ENCODE peak calls at places on chromosomes 7 and 10, in eight cellular contexts. A is C1 segment of cervical spinal cord; D is endothelial cell; K is esophagus muscularis mucosa; I is NCI-H1694; E is coronary artery; C is stimulated activated naive CD8-positive, alpha-beta T cell treated with anti-CD3 and anti-CD28 coated beads, Interleukin-15, Interleukin-2, amounts not matched to agents 100 U/mL and 50 U/mL, for 24 hours; Y is stimulated activated CD8-positive, alpha-beta memory T cell treated with anti-CD3 and anti-CD28 coated beads, Interleukin-15, amount 100 ng/mL, for 24 hours. V is an unnamed sample.

GRCh38 chr10:6115411-6115800 is 26.6 kb downstream of the RBM17 start:
- DNase-seq in Y (no peak), C (no peak), I (no peak), D (no peak), A (no peak), E (no peak), K (no peak), V (no peak)

GRCh38 chr7:141416691-141417268 is 134.4 kb upstream of the AGK start:
- DNase-seq in E (no peak), I (no peak), D (no peak), C (no peak), Y (no peak), A (no peak), K (no peak), V (no peak)

GRCh38 chr7:150753826-150754603 is 16.8 kb downstream of the GIMAP5 start:
- DNase-seq in Y (no peak), A (no peak), I (peak; percentile 52), E (no peak), K (no peak), D (no peak), C (peak; percentile 39), V (no peak)

GRCh38 chr7:123714296-123715080 is 34.3 kb downstream of the WASL start:
- DNase-seq in I (no peak), E (no peak), K (no peak), Y (no peak), D (no peak), C (no peak), A (no peak), V (no peak)

GRCh38 chr7:83271212-83272099 is 108.8 kb upstream of the PCLO start:
- DNase-seq in E (no peak), D (no peak), I (peak; percentile 42), A (no peak), C (no peak), K (no peak), Y (no peak), V (no peak)

GRCh38 chr10:27258838-27259532 is 18.4 kb upstream of the ACBD5 start:
- DNase-seq in C (peak; percentile 44), I (no peak), D (peak; percentile 37), A (no peak), Y (no peak), E (no peak), K (no peak), V (no peak)

GRCh38 chr10:72490951-72491350 is 134.9 kb downstream of the MICU1 start:
- DNase-seq in E (no peak), D (no peak), Y (no peak), K (no peak), I (no peak), C (no peak), A (no peak), V (no peak)

GRCh38 chr7:45174966-45175765 is 17.6 kb downstream of the RAMP3 start:
- DNase-seq in A (no peak), K (no peak), D (no peak), I (no peak), C (no peak), Y (no peak), E (peak; percentile 70), V (no peak)

GRCh38 chr7:28078036-28078901 is 102.3 kb downstream of the JAZF1 start:
- DNase-seq in E (no peak), A (no peak), C (peak; percentile 54), Y (no peak), D (peak; percentile 41), K (no peak), I (peak; percentile 29), V (no peak)

GRCh38 chr10:70926215-70927000 is 38.0 kb upstream of the PCBD1 start:
- DNase-seq in C (no peak), Y (no peak), K (no peak), I (no peak), D (no peak), E (no peak), A (no peak), V (no peak)

GRCh38 chr7:39825391-39825790 is 124.7 kb upstream of the CDK13 start:
- DNase-seq in E (no peak), A (no peak), I (no peak), Y (no peak), C (no peak), D (no peak), K (peak; percentile 37), V (no peak)

GRCh38 chr7:6290345-6290744 is 17.9 kb upstream of the CYTH3 start:
- DNase-seq in E (no peak), Y (no peak), D (no peak), C (no peak), A (no peak), I (no peak), K (no peak), V (no peak)

GRCh38 chr10:80191589-80192270 is 13.6 kb downstream of the ANXA11 start:
- DNase-seq in I (no peak), K (no peak), Y (no peak), D (no peak), C (peak; percentile 29), A (no peak), E (no peak), V (no peak)

GRCh38 chr7:138460649-138461607 is 869 bp downstream of the TRIM24 start:
- DNase-seq in I (no peak), D (peak; percentile 62), E (peak; percentile 75), C (peak; percentile 72), K (no peak), Y (peak; percentile 37), A (no peak), V (no peak)

GRCh38 chr7:18902892-18903291 is 214.5 kb downstream of the TWIST1 start:
- DNase-seq in I (no peak), A (no peak), E (no peak), C (no peak), D (no peak), Y (no peak), K (no peak), V (no peak)

GRCh38 chr7:12210179-12211053 is 678 bp upstream of the TMEM106B start:
- DNase-seq in E (no peak), A (peak; percentile 53), Y (peak; percentile 5), C (no peak), K (no peak), I (no peak), D (no peak), V (no peak)

GRCh38 chr7:30799206-30799975 is 28.2 kb downstream of the MINDY4 start:
- DNase-seq in Y (no peak), A (no peak), D (no peak), E (peak; percentile 90), K (peak; percentile 94), C (peak; percentile 9), I (peak; percentile 36), V (peak; percentile 80)

GRCh38 chr7:42831051-42831952 is 80.6 kb downstream of the C7orf25 start:
- DNase-seq in I (no peak), Y (no peak), K (no peak), A (no peak), E (no peak), C (no peak), D (peak; percentile 28), V (no peak)

GRCh38 chr7:93943816-93944540 is 22.4 kb downstream of the GNG11 start:
- DNase-seq in I (no peak), E (no peak), D (no peak), C (no peak), K (no peak), Y (no peak), A (no peak), V (no peak)

GRCh38 chr10:61465216-61465496 is 12.0 kb upstream of the TMEM26 start:
- DNase-seq in D (no peak), Y (no peak), I (no peak), A (no peak), E (no peak), C (no peak), K (no peak), V (no peak)

GRCh38 chr10:32317795-32318194 is 29.2 kb downstream of the EPC1 start:
- DNase-seq in Y (no peak), C (no peak), I (no peak), K (no peak), A (no peak), D (no peak), E (no peak), V (no peak)

GRCh38 chr10:99619851-99620712 is at the start of gene SLC25A28:
- DNase-seq in E (peak; percentile 98), D (peak; percentile 89), K (peak; percentile 99), I (peak; percentile 98), A (peak; percentile 99), C (peak; percentile 93), Y (peak; percentile 67), V (peak; percentile 100)

GRCh38 chr10:133592716-133593115 is 27.3 kb upstream of the SYCE1 start:
- DNase-seq in D (no peak), E (no peak), C (no peak), A (no peak), Y (no peak), I (no peak), K (peak; percentile 88), V (no peak)

GRCh38 chr7:77561354-77561753 is 24.3 kb downstream of the PTPN12 start:
- DNase-seq in K (no peak), C (no peak), E (no peak), Y (no peak), D (no peak), I (no peak), A (no peak), V (no peak)

GRCh38 chr7:47383064-47383463 is 198.8 kb downstream of the TNS3 start:
- DNase-seq in Y (no peak), I (no peak), K (no peak), C (no peak), E (no peak), D (no peak), A (no peak), V (peak; percentile 51)

GRCh38 chr10:78312197-78313046 is 278.8 kb downstream of the RPS24 start:
- DNase-seq in I (no peak), A (no peak), E (peak; percentile 50), C (no peak), K (peak; percentile 88), Y (no peak), D (no peak), V (no peak)

GRCh38 chr7:135385209-135385608 is 124.7 kb downstream of the CNOT4 start:
- DNase-seq in I (no peak), E (no peak), K (no peak), C (no peak), A (no peak), Y (no peak), D (no peak), V (no peak)

GRCh38 chr7:99459087-99459486 is 6.9 kb downstream of the ATP5MF start:
- DNase-seq in I (peak; percentile 29), D (peak; percentile 22), E (no peak), K (no peak), A (no peak), C (no peak), Y (no peak), V (no peak)

V was measured in BJ.